ENCODE peak calls at places on chromosome 4, in four cellular contexts. Y is mesenchymal stem cell; P is CD4-positive, alpha-beta T cell; T is activated CD8-positive, alpha-beta memory T cell treated with anti-CD3 and anti-CD28 coated beads for 48 hours. V is an unnamed sample.

GRCh38 chr4:56086073-56086521 is 137.4 kb downstream of the CEP135 start:
- DNase-seq in P (no peak), T (no peak), Y (peak), V (no peak)

GRCh38 chr4:68951078-68951805 is at the start of gene UGT2A3:
- DNase-seq in T (no peak), P (no peak), Y (peak), V (no peak)

GRCh38 chr4:162793571-162793970 is 373.1 kb downstream of the NAF1 start:
- DNase-seq in T (no peak), P (no peak), Y (no peak), V (no peak)

GRCh38 chr4:1823545-1823932 is 30.4 kb downstream of the FGFR3 start:
- DNase-seq in P (no peak), Y (no peak), T (no peak), V (no peak)

GRCh38 chr4:17502764-17503163 is 9.1 kb downstream of the QDPR start:
- DNase-seq in T (no peak), P (no peak), Y (no peak), V (no peak)

GRCh38 chr4:7332216-7333023 is 102.3 kb downstream of the PSAPL1 start:
- DNase-seq in Y (no peak), P (no peak), T (no peak), V (peak)

GRCh38 chr4:113888006-113888405 is 91.4 kb downstream of the ARSJ start:
- DNase-seq in Y (no peak), P (no peak), T (no peak), V (no peak)

GRCh38 chr4:86977621-86978184 is 42.9 kb downstream of the AFF1 start:
- DNase-seq in T (no peak), P (no peak), Y (peak), V (peak)

GRCh38 chr4:118865091-118865708 is 23.5 kb upstream of the SYNPO2 start:
- DNase-seq in Y (peak), T (no peak), P (no peak), V (peak)

GRCh38 chr4:137934921-137935320 is 307.2 kb downstream of the SLC7A11 start:
- DNase-seq in T (no peak), P (no peak), Y (no peak), V (no peak)

GRCh38 chr4:135316266-135316779 is 1114.7 kb upstream of the PABPC4L start:
- DNase-seq in T (no peak), P (no peak), Y (no peak), V (peak)

GRCh38 chr4:102868153-102868781 is 525 bp upstream of the CISD2 start:
- DNase-seq in T (no peak), P (peak), Y (no peak), V (no peak)

GRCh38 chr4:1378559-1379231 is 27.5 kb downstream of the NKX1-1 start:
- DNase-seq in P (no peak), T (no peak), Y (no peak), V (no peak)

GRCh38 chr4:143247866-143248265 is 63.1 kb downstream of the USP38 start:
- DNase-seq in P (no peak), T (no peak), Y (no peak), V (no peak)

GRCh38 chr4:126784966-126785580 is 847.7 kb upstream of the INTU start:
- DNase-seq in P (no peak), T (no peak), Y (no peak), V (peak)

GRCh38 chr4:184510431-184510830 is 36.1 kb upstream of the IRF2 start:
- DNase-seq in Y (no peak), P (no peak), T (no peak), V (no peak)

GRCh38 chr4:102299708-102300107 is 45.6 kb downstream of the SLC39A8 start:
- DNase-seq in P (peak), T (no peak), Y (peak), V (peak)

GRCh38 chr4:94889961-94890360 is 132.2 kb downstream of the BMPR1B start:
- DNase-seq in T (no peak), Y (peak), P (no peak), V (peak)

GRCh38 chr4:117868201-117868600 is 166.1 kb upstream of the NDST3 start:
- DNase-seq in P (no peak), Y (no peak), T (no peak), V (no peak)

GRCh38 chr4:26201119-26201518 is 119.7 kb upstream of the RBPJ start:
- DNase-seq in P (no peak), T (no peak), Y (no peak), V (peak)

GRCh38 chr4:56118845-56119244 is 170.1 kb downstream of the CEP135 start:
- DNase-seq in Y (no peak), T (no peak), P (no peak), V (no peak)